ENCODE peak calls at places on chromosomes 3 and 15, in four cellular contexts. One of them, this sample, is unnamed.
A peak's percentile ranks its signal among the peaks of the same experiment; 100 is the strongest.

GRCh38 chr3:87810427-87810826 is 248.4 kb downstream of the CGGBP1 start:
- DNase-seq in HCT116: no peak
- DNase-seq in stomach: no peak
- DNase-seq in adrenal gland: no peak
- DNase-seq in this sample: no peak

GRCh38 chr3:35664460-35664919 is 25.2 kb downstream of the ARPP21 start:
- DNase-seq in stomach: peak; percentile 31
- DNase-seq in HCT116: no peak
- DNase-seq in adrenal gland: peak; percentile 55
- DNase-seq in this sample: no peak

GRCh38 chr3:172341482-172342059 is 106.7 kb downstream of the GHSR start:
- DNase-seq in stomach: no peak
- DNase-seq in adrenal gland: no peak
- DNase-seq in HCT116: peak; percentile 48
- DNase-seq in this sample: no peak

GRCh38 chr3:143291826-143292447 is 172.4 kb downstream of the CHST2 start:
- DNase-seq in adrenal gland: no peak
- DNase-seq in HCT116: no peak
- DNase-seq in stomach: no peak
- DNase-seq in this sample: no peak

GRCh38 chr3:18712713-18713575 is 287.8 kb upstream of the SATB1 start:
- DNase-seq in adrenal gland: no peak
- DNase-seq in stomach: no peak
- DNase-seq in HCT116: no peak
- DNase-seq in this sample: no peak

GRCh38 chr15:40582726-40583246 is 11.3 kb upstream of the KNL1 start:
- DNase-seq in stomach: no peak
- DNase-seq in HCT116: peak; percentile 86
- DNase-seq in adrenal gland: peak; percentile 78
- DNase-seq in this sample: no peak

GRCh38 chr3:14892226-14892625 is 55.2 kb upstream of the NR2C2 start:
- DNase-seq in HCT116: no peak
- DNase-seq in stomach: no peak
- DNase-seq in adrenal gland: no peak
- DNase-seq in this sample: no peak

GRCh38 chr3:171328419-171329082 is 131.7 kb downstream of the TNIK start:
- DNase-seq in HCT116: peak; percentile 47
- DNase-seq in adrenal gland: no peak
- DNase-seq in stomach: peak; percentile 48
- DNase-seq in this sample: peak; percentile 62

GRCh38 chr3:67018105-67018788 is 20.1 kb downstream of the KBTBD8 start:
- DNase-seq in HCT116: no peak
- DNase-seq in adrenal gland: peak; percentile 56
- DNase-seq in stomach: no peak
- DNase-seq in this sample: peak; percentile 77

GRCh38 chr15:28935316-28935715 is 49.5 kb downstream of the APBA2 start:
- DNase-seq in stomach: no peak
- DNase-seq in adrenal gland: no peak
- DNase-seq in HCT116: no peak
- DNase-seq in this sample: no peak

GRCh38 chr3:42659451-42660130 is 6.1 kb downstream of the ZBTB47 start:
- DNase-seq in HCT116: no peak
- DNase-seq in adrenal gland: no peak
- DNase-seq in stomach: no peak
- DNase-seq in this sample: no peak

GRCh38 chr3:54427951-54428871 is 305.9 kb downstream of the CACNA2D3 start:
- DNase-seq in stomach: peak; percentile 45
- DNase-seq in HCT116: peak; percentile 36
- DNase-seq in adrenal gland: peak; percentile 76
- DNase-seq in this sample: peak; percentile 53

GRCh38 chr3:94098487-94098886 is 35.6 kb downstream of the NSUN3 start:
- DNase-seq in adrenal gland: no peak
- DNase-seq in HCT116: no peak
- DNase-seq in stomach: no peak
- DNase-seq in this sample: no peak

GRCh38 chr3:47008258-47008671 is 28.8 kb downstream of the NBEAL2 start:
- DNase-seq in adrenal gland: peak; percentile 55
- DNase-seq in stomach: no peak
- DNase-seq in HCT116: no peak
- DNase-seq in this sample: peak; percentile 7

DNA sequence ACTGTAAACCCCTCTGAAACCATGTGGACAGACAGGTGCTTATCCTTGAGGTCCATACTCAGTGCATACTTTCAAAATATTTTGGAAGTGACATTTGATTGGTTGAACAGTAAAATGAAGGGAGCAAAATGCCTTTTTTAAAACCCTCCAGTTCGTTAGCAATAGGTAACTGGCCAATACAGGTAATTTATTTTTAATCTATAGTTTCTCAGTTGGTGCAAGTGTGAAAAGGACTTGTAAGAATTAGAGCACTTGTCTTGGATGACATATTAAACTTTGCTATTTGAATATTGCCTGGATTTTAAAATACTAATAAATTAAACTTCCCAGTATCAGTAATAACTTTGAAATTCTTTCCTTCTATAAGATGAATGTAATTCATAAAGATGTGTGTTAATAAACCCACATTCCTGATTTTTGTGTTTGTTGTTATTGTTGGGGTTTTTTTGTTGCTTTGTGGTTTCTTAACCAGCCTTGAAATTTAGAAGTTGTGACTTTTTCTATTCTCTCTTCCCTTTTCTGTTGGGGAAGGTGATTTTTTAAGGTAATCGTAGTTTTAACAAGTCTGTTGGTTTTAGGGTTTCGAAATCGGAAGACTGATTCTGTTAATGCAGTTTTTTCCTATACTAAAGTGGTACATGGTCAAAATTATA is 90.0 kb downstream of the STT3B start:
- DNase-seq in adrenal gland: no peak
- DNase-seq in stomach: no peak
- DNase-seq in HCT116: no peak
- DNase-seq in this sample: no peak
- TF ChIP-seq POLR2A in adrenal gland: no peak
- TF ChIP-seq POLR2A in stomach: no peak
- TF ChIP-seq POLR2A in HCT116: no peak
- TF ChIP-seq POLR2A in this sample: no peak

GRCh38 chr3:131491775-131492174 is 11.0 kb downstream of the MRPL3 start:
- DNase-seq in adrenal gland: no peak
- DNase-seq in stomach: no peak
- DNase-seq in HCT116: no peak
- DNase-seq in this sample: no peak
- H3K36me3 ChIP-seq in adrenal gland: peaks cover 48% of the 10 kb centered on the region
- H3K36me3 ChIP-seq in stomach: peaks cover 96% of the 10 kb centered on the region
- H3K36me3 ChIP-seq in HCT116: peaks cover 36% of the 10 kb centered on the region
- H3K36me3 ChIP-seq in this sample: no peaks in the 10 kb centered on the region

GRCh38 chr15:64911317-64912186 is at the start of gene ANKDD1A:
- DNase-seq in adrenal gland: peak; percentile 89
- DNase-seq in HCT116: peak; percentile 26
- DNase-seq in stomach: peak; percentile 69
- DNase-seq in this sample: peak; percentile 73
- TF ChIP-seq CTCF in adrenal gland: no peak
- TF ChIP-seq CTCF in HCT116: no peak
- TF ChIP-seq CTCF in stomach: no peak
- TF ChIP-seq CTCF in this sample: no peak

DNA sequence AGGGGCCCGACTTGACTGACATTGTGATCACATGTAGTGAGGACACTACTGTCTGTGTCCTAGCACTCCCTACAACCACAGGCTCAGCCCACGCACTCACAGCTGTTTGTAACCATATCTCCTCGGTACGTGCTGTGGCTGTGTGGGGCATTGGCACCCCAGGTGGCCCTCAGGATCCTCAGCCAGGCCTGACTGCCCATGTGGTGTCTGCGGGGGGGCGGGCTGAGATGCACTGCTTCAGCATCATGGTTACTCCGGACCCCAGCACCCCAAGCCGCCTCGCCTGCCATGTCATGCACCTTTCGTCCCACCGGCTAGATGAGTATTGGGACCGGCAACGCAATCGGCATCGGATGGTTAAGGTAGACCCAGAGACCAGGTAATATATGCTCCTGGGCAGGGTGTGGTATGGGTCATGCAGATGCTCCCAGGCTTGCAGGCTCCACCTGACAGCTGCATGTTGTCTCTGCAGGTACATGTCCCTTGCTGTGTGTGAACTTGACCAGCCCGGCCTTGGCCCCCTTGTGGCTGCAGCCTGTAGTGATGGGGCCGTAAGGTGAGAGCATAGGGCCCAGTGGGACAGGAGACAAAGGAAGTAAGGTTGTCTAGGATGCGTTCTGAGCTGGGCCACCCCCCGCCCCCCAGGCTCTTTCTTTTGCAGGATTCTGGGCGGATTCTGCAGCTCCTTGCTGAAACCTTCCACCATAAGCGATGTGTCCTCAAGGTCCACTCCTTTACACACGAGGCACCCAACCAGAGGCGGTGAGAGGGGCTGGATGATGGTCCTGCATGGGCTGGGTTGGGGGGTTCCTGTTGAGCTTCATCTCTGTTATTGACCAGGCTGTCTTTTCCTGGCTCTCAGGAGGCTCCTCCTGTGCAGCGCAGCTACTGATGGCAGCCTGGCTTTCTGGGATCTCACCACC is 4.4 kb downstream of the DALRD3 start:
- DNase-seq in HCT116: no peak
- DNase-seq in adrenal gland: no peak
- DNase-seq in stomach: peak; percentile 66
- DNase-seq in this sample: peak; percentile 66
- TF ChIP-seq POLR2A in HCT116: no peak
- TF ChIP-seq POLR2A in adrenal gland: no peak
- TF ChIP-seq POLR2A in stomach: no peak
- TF ChIP-seq POLR2A in this sample: no peak

GRCh38 chr15:65655457-65655856 is 33.7 kb downstream of the SLC24A1 start:
- DNase-seq in stomach: no peak
- DNase-seq in HCT116: no peak
- DNase-seq in adrenal gland: no peak
- DNase-seq in this sample: no peak

GRCh38 chr15:65663521-65663920 is 41.8 kb downstream of the SLC24A1 start:
- DNase-seq in stomach: no peak
- DNase-seq in HCT116: no peak
- DNase-seq in adrenal gland: no peak
- DNase-seq in this sample: no peak

GRCh38 chr15:65659502-65660052 is 37.8 kb downstream of the SLC24A1 start:
- DNase-seq in adrenal gland: no peak
- DNase-seq in HCT116: no peak
- DNase-seq in stomach: no peak
- DNase-seq in this sample: no peak

GRCh38 chr15:65666257-65666656 is 44.5 kb downstream of the SLC24A1 start:
- DNase-seq in adrenal gland: no peak
- DNase-seq in HCT116: no peak
- DNase-seq in stomach: no peak
- DNase-seq in this sample: no peak

DNA sequence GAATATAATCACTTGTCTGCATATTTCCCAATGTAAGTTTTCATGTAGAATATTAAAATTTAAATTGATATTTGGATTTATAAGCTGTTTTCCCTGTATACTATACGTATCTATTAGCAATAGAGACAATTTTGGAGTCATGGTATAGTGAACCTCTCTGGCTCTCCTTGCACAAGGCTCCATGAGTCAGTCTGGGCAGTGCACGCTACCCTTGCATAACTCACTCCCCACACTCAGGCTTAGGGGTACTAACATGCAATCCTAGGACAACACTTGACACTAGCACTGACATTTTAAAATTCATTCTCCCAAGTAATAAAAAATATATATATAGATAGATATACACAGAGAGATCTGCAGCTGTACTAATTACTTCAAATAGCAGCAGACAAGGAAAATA is 39.2 kb downstream of the SLC24A1 start:
- DNase-seq in HCT116: no peak
- DNase-seq in adrenal gland: no peak
- DNase-seq in stomach: no peak
- DNase-seq in this sample: no peak
- H3K36me3 ChIP-seq in HCT116: no peaks in the 10 kb centered on the region
- H3K36me3 ChIP-seq in adrenal gland: peaks cover 30% of the 10 kb centered on the region
- H3K36me3 ChIP-seq in stomach: peaks cover 95% of the 10 kb centered on the region
- H3K36me3 ChIP-seq in this sample: peaks cover 15% of the 10 kb centered on the region

GRCh38 chr15:34713635-34714034 is 41.2 kb downstream of the GJD2 start:
- DNase-seq in adrenal gland: no peak
- DNase-seq in stomach: no peak
- DNase-seq in HCT116: no peak
- DNase-seq in this sample: no peak

GRCh38 chr15:34719051-34719882 is 35.5 kb downstream of the GJD2 start:
- DNase-seq in HCT116: no peak
- DNase-seq in adrenal gland: no peak
- DNase-seq in stomach: no peak
- DNase-seq in this sample: no peak

GRCh38 chr15:34717729-34718128 is 37.1 kb downstream of the GJD2 start:
- DNase-seq in adrenal gland: no peak
- DNase-seq in HCT116: no peak
- DNase-seq in stomach: no peak
- DNase-seq in this sample: no peak

GRCh38 chr15:34714476-34715121 is 40.2 kb downstream of the GJD2 start:
- DNase-seq in adrenal gland: no peak
- DNase-seq in stomach: no peak
- DNase-seq in HCT116: no peak
- DNase-seq in this sample: no peak

GRCh38 chr15:34716111-34716510 is 38.7 kb downstream of the GJD2 start:
- DNase-seq in stomach: no peak
- DNase-seq in HCT116: no peak
- DNase-seq in adrenal gland: peak; percentile 92
- DNase-seq in this sample: no peak
- TF ChIP-seq CTCF in stomach: no peak
- TF ChIP-seq CTCF in HCT116: no peak
- TF ChIP-seq CTCF in adrenal gland: no peak
- TF ChIP-seq CTCF in this sample: no peak

GRCh38 chr3:105877625-105877913 is 8.8 kb upstream of the CBLB start:
- DNase-seq in HCT116: no peak
- DNase-seq in stomach: no peak
- DNase-seq in adrenal gland: no peak
- DNase-seq in this sample: no peak
- TF ChIP-seq POLR2A in HCT116: no peak
- TF ChIP-seq POLR2A in stomach: no peak
- TF ChIP-seq POLR2A in adrenal gland: no peak
- TF ChIP-seq POLR2A in this sample: no peak

DNA sequence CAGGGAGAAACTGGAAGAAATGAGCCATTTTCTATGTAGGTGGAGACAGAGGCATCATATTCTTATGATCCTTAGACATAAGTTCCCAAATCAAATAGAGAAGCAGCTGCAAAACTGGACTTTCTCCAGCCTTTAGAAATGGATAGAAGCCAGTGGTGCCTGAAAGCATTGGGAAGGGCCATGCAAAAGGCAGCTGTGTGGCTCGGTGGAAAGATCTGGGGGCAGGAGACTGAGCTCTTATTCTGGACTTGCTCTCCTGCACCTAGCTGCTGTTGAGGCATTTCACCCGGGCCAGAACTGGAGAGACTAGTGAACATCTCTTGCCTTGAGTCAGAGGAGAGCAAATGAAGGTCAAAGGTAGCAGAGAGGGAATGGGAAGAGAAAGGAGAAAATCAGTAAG is 73.1 kb downstream of the TFG start:
- DNase-seq in adrenal gland: no peak
- DNase-seq in stomach: no peak
- DNase-seq in HCT116: no peak
- DNase-seq in this sample: no peak
- H3K36me3 ChIP-seq in adrenal gland: no peaks in the 10 kb centered on the region
- H3K36me3 ChIP-seq in stomach: no peaks in the 10 kb centered on the region
- H3K36me3 ChIP-seq in HCT116: no peaks in the 10 kb centered on the region
- H3K36me3 ChIP-seq in this sample: no peaks in the 10 kb centered on the region

GRCh38 chr15:26974120-26974780 is 3.3 kb downstream of the GABRG3 start:
- DNase-seq in adrenal gland: no peak
- DNase-seq in HCT116: no peak
- DNase-seq in stomach: no peak
- DNase-seq in this sample: no peak
- TF ChIP-seq CTCF in adrenal gland: peak; percentile 12
- TF ChIP-seq CTCF in HCT116: peak; percentile 7
- TF ChIP-seq CTCF in stomach: no peak
- TF ChIP-seq CTCF in this sample: no peak

This sample was measured in transverse colon.